ENCODE peak calls at places on chromosome 21, in nine cellular contexts. H is retinal pigment epithelial cell; L is adipocyte; Q is effector memory CD4-positive, alpha-beta T cell; R is fibroblast of lung; X is SK-N-MC; U is endodermal cell; E is breast epithelium; C is heart right ventricle. K is an unnamed sample.

GRCh38 chr21:37365657-37366487 is 701 bp upstream of the DYRK1A start:
- DNase-seq in H (no peak), L (peak), Q (peak), R (peak), X (no peak), U (peak), E (peak), C (peak), K (peak)

GRCh38 chr21:31490471-31490870 is 146.4 kb upstream of the TIAM1 start:
- DNase-seq in H (no peak), L (no peak), Q (no peak), R (no peak), X (no peak), U (no peak), E (no peak), C (no peak), K (no peak)

GRCh38 chr21:16154961-16155360 is 425.2 kb downstream of the USP25 start:
- DNase-seq in H (no peak), L (no peak), Q (no peak), R (no peak), X (no peak), U (peak), E (no peak), C (no peak), K (no peak)

GRCh38 chr21:14403681-14404318 is 20.9 kb upstream of the HSPA13 start:
- DNase-seq in H (no peak), L (peak), Q (no peak), R (peak), X (peak), U (no peak), E (no peak), C (no peak), K (peak)

GRCh38 chr21:16573581-16573980 is 843.8 kb downstream of the USP25 start:
- DNase-seq in H (no peak), L (peak), Q (no peak), R (peak), X (no peak), U (no peak), E (no peak), C (no peak), K (peak)

GRCh38 chr21:33587792-33588484 is 546 bp downstream of the DONSON start:
- DNase-seq in H (no peak), L (peak), Q (peak), R (peak), X (no peak), U (peak), E (no peak), C (peak), K (peak)

GRCh38 chr21:33127154-33127893 is 57.4 kb downstream of the OLIG1 start:
- DNase-seq in H (peak), L (peak), Q (peak), R (peak), X (no peak), U (peak), E (no peak), C (peak), K (peak)

GRCh38 chr21:17903029-17903806 is 84.1 kb upstream of the C21orf91 start:
- DNase-seq in H (no peak), L (peak), Q (no peak), R (peak), X (peak), U (peak), E (no peak), C (no peak), K (peak)

GRCh38 chr21:17498586-17498985 is 14.3 kb upstream of the CXADR start:
- DNase-seq in H (no peak), L (no peak), Q (no peak), R (no peak), X (no peak), U (no peak), E (no peak), C (no peak), K (no peak)

GRCh38 chr21:25298512-25299491 is 308.5 kb downstream of the MRPL39 start:
- DNase-seq in H (no peak), L (no peak), Q (no peak), R (no peak), X (no peak), U (no peak), E (no peak), C (no peak), K (no peak)

GRCh38 chr21:29749223-29749622 is 190.6 kb downstream of the GRIK1 start:
- DNase-seq in H (no peak), L (no peak), Q (no peak), R (no peak), X (no peak), U (no peak), E (no peak), C (no peak), K (no peak)

GRCh38 chr21:26070822-26071425 is 99.6 kb downstream of the APP start:
- DNase-seq in H (no peak), L (peak), Q (no peak), R (peak), X (peak), U (no peak), E (no peak), C (peak), K (peak)

GRCh38 chr21:23475518-23476189 is 2131.6 kb downstream of the MRPL39 start:
- DNase-seq in H (no peak), L (no peak), Q (no peak), R (peak), X (no peak), U (no peak), E (no peak), C (no peak), K (no peak)

GRCh38 chr21:23960769-23961168 is 1646.5 kb downstream of the MRPL39 start:
- DNase-seq in H (no peak), L (no peak), Q (no peak), R (no peak), X (no peak), U (no peak), E (no peak), C (no peak), K (no peak)

GRCh38 chr21:45935628-45936027 is 45.9 kb upstream of the COL6A1 start:
- DNase-seq in H (peak), L (peak), Q (no peak), R (peak), X (no peak), U (no peak), E (no peak), C (no peak), K (peak)

GRCh38 chr21:30234643-30235042 is 18.7 kb upstream of the CLDN8 start:
- DNase-seq in H (no peak), L (peak), Q (no peak), R (peak), X (peak), U (no peak), E (no peak), C (no peak), K (peak)

GRCh38 chr21:46079357-46080170 is 18.3 kb upstream of the COL6A2 start:
- DNase-seq in H (no peak), L (peak), Q (no peak), R (peak), X (peak), U (peak), E (peak), C (no peak), K (peak)

GRCh38 chr21:22925032-22925431 is 1926.8 kb downstream of the NCAM2 start:
- DNase-seq in H (no peak), L (no peak), Q (no peak), R (no peak), X (no peak), U (no peak), E (no peak), C (no peak), K (no peak)

GRCh38 chr21:45972716-45973474 is 8.7 kb upstream of the COL6A1 start:
- DNase-seq in H (no peak), L (peak), Q (no peak), R (peak), X (no peak), U (peak), E (peak), C (peak), K (peak)

GRCh38 chr21:21018841-21019240 is 20.6 kb downstream of the NCAM2 start:
- DNase-seq in H (no peak), L (no peak), Q (no peak), R (no peak), X (no peak), U (no peak), E (no peak), C (no peak), K (peak)

GRCh38 chr21:46221664-46222435 is 6.7 kb downstream of the LSS start:
- DNase-seq in H (no peak), L (no peak), Q (no peak), R (no peak), X (no peak), U (no peak), E (peak), C (peak), K (no peak)

GRCh38 chr21:36419996-36420395 is 34.8 kb downstream of the CHAF1B start:
- DNase-seq in H (peak), L (peak), Q (no peak), R (peak), X (peak), U (peak), E (peak), C (peak), K (peak)

GRCh38 chr21:15659768-15660423 is 69.9 kb upstream of the USP25 start:
- DNase-seq in H (no peak), L (no peak), Q (no peak), R (no peak), X (no peak), U (no peak), E (no peak), C (no peak), K (no peak)

GRCh38 chr21:37687001-37687400 is 229.3 kb downstream of the KCNJ6 start:
- DNase-seq in H (no peak), L (no peak), Q (no peak), R (no peak), X (no peak), U (peak), E (no peak), C (no peak), K (peak)

GRCh38 chr21:29238052-29238966 is 60.4 kb upstream of the BACH1 start:
- DNase-seq in H (no peak), L (peak), Q (no peak), R (peak), X (no peak), U (no peak), E (no peak), C (no peak), K (peak)

GRCh38 chr21:45836268-45836655 is 145.3 kb upstream of the COL6A1 start:
- DNase-seq in H (no peak), L (no peak), Q (no peak), R (peak), X (no peak), U (peak), E (no peak), C (no peak), K (no peak)

GRCh38 chr21:33036430-33037162 is 10.9 kb downstream of the OLIG2 start:
- DNase-seq in H (no peak), L (no peak), Q (no peak), R (peak), X (no peak), U (peak), E (no peak), C (no peak), K (peak)

GRCh38 chr21:34075760-34076159 is 2.4 kb downstream of the MRPS6 start:
- DNase-seq in H (no peak), L (peak), Q (no peak), R (peak), X (peak), U (no peak), E (no peak), C (no peak), K (no peak)

GRCh38 chr21:8989883-8990325 is 1531.5 kb upstream of the TPTE start:
- DNase-seq in H (no peak), L (no peak), Q (no peak), R (no peak), X (no peak), U (peak), E (no peak), C (no peak), K (no peak)

GRCh38 chr21:42056468-42056867 is 14.6 kb upstream of the UMODL1 start:
- DNase-seq in H (no peak), L (no peak), Q (no peak), R (peak), X (no peak), U (no peak), E (no peak), C (no peak), K (no peak)
- H3K4me3 ChIP-seq in H (no peak), L (no peak), Q (no peak), R (peak), X (no peak), U (no peak), E (no peak), C (no peak), K (no peak)

GRCh38 chr21:43370888-43371570 is 55.9 kb downstream of the SIK1 start:
- DNase-seq in H (no peak), L (peak), Q (no peak), R (no peak), X (no peak), U (no peak), E (no peak), C (no peak), K (no peak)

GRCh38 chr21:43368685-43369084 is 58.2 kb downstream of the SIK1 start:
- DNase-seq in H (no peak), L (no peak), Q (no peak), R (no peak), X (no peak), U (no peak), E (no peak), C (no peak), K (no peak)

GRCh38 chr21:43369124-43369523 is 57.8 kb downstream of the SIK1 start:
- DNase-seq in H (no peak), L (peak), Q (no peak), R (no peak), X (no peak), U (no peak), E (no peak), C (no peak), K (no peak)

GRCh38 chr21:43369596-43370090 is 57.3 kb downstream of the SIK1 start:
- DNase-seq in H (no peak), L (no peak), Q (no peak), R (no peak), X (no peak), U (no peak), E (no peak), C (no peak), K (no peak)

GRCh38 chr21:43370091-43370658 is 56.8 kb downstream of the SIK1 start:
- DNase-seq in H (no peak), L (peak), Q (no peak), R (peak), X (no peak), U (no peak), E (no peak), C (no peak), K (peak)
- H3K4me3 ChIP-seq in H (no peak), L (no peak), Q (no peak), R (no peak), X (no peak), U (no peak), E (no peak), C (no peak), K (no peak)

GRCh38 chr21:43297411-43297981 is 128.7 kb downstream of the CRYAA start:
- DNase-seq in H (no peak), L (no peak), Q (no peak), R (no peak), X (no peak), U (no peak), E (no peak), C (no peak), K (no peak)

GRCh38 chr21:43299441-43300277 is 127.3 kb downstream of the SIK1 start:
- DNase-seq in H (no peak), L (no peak), Q (no peak), R (no peak), X (no peak), U (no peak), E (no peak), C (no peak), K (no peak)

GRCh38 chr21:43300496-43301423 is 126.2 kb downstream of the SIK1 start:
- DNase-seq in H (no peak), L (peak), Q (no peak), R (no peak), X (no peak), U (no peak), E (no peak), C (peak), K (no peak)

GRCh38 chr21:43297989-43298388 is 128.9 kb downstream of the SIK1 start:
- DNase-seq in H (no peak), L (no peak), Q (no peak), R (no peak), X (no peak), U (no peak), E (no peak), C (no peak), K (no peak)

GRCh38 chr21:43298546-43299440 is 128.1 kb downstream of the SIK1 start:
- DNase-seq in H (no peak), L (no peak), Q (no peak), R (no peak), X (no peak), U (no peak), E (no peak), C (no peak), K (no peak)
- H3K4me3 ChIP-seq in H (no peak), L (no peak), Q (no peak), R (no peak), X (no peak), U (no peak), E (no peak), C (no peak), K (no peak)

DNA sequence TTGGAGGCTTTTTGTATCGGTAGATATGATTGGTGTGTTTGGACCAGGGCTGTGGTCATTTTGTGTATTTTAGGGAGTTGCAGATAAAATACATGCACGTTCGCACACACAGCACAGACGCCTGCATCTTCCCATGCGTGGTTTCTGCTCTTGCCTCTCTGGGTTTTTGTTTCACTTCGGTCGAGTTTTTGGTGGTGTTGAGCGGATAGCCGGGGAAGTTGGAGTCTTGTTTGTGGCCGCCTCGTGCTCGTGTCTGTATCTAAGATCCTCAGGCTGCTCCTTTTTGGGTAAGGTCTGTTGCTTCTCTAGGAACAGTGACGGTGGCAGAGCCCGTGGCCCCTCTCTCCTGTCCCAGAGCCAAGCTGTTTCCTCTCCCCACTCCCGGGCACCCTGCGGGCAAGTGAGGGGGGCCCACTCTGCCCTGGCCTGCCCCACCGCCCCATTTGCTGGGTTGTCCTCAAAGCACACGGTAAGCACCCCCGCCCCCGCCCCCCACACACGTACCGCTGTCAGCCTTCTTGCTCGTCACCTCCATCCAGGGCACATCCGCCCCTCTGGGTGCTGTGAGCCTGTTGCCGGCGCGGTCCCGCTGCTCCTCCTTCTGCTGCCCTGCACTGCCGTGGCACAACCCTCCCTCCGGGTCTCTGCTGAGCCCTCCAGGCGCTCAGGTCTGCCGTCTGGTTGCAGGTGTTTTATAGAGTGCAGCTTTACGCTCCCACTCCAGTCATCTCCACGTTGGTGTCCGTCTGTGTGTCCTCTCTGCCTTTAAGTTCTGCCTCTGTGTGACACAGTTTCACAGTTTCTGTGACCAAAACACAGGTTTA is 51.9 kb downstream of the AGPAT3 start:
- DNase-seq in H (no peak), L (no peak), Q (peak), R (peak), X (no peak), U (peak), E (no peak), C (no peak), K (no peak)
- H3K4me3 ChIP-seq in H (no peak), L (peak), Q (peak), R (peak), X (no peak), U (no peak), E (peak), C (peak), K (no peak)

DNA sequence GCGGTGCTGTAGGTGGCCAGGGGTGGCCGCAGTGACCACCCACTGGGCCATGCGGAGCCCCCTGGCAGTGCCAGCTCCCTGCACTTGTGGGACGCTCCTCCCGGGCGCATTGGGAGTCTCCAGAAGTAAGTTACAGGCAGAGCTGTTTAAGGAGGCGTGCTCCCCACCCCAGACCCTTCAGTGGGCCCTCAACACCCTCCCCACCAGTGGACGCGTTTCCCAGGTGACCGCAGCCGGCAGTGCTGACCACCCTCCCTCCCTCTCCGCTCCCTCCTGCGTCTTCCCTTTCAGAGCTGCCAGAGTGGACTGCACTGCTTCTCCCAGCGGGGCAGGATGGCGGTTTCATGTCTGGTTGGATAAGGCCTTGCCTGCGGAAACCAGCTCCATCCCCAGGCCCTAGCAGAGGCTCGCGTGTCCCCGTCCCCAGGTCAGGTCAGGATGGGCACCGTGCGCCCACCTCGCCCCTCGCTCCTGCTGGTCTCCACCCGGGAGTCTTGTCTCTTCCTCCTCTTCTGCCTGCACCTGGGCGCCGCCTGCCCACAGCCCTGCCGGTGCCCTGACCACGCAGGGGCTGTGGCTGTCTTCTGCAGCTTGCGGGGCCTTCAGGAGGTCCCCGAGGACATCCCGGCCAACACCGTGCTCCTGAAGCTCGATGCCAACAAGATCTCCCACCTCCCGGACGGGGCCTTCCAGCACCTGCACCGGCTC is 1.1 kb downstream of the LRRC3 start:
- DNase-seq in H (no peak), L (no peak), Q (no peak), R (no peak), X (no peak), U (no peak), E (peak), C (no peak), K (no peak)
- H3K4me3 ChIP-seq in H (peak), L (peak), Q (peak), R (no peak), X (peak), U (peak), E (peak), C (peak), K (peak)